ENCODE peak calls at places on chromosomes 2 and 18, in nine cellular contexts. W is body of pancreas, H is right lobe of liver, M is gastrocnemius medialis, D is HCT116, E is A549, F is heart left ventricle, V is IMR-90, Q is H1. C is an unnamed sample.

GRCh38 chr2:9646631-9647030 is 15.8 kb upstream of the YWHAQ start:
- DNase-seq in M (no peak), V (no peak), F (no peak), D (no peak), E (no peak), H (no peak), W (no peak), Q (no peak), C (no peak)

GRCh38 chr18:51192026-51192425 is 5.5 kb downstream of the MEX3C start:
- DNase-seq in F (no peak), M (no peak), Q (no peak), V (no peak), D (no peak), H (no peak), W (no peak), E (no peak), C (no peak)

GRCh38 chr2:64966017-64966416 is 23.2 kb upstream of the SLC1A4 start:
- DNase-seq in H (no peak), W (no peak), D (no peak), F (no peak), E (no peak), V (no peak), Q (no peak), M (no peak), C (no peak)

GRCh38 chr2:9403924-9404323 is 19.4 kb downstream of the ITGB1BP1 start:
- DNase-seq in W (no peak), V (peak; percentile 83), M (no peak), E (no peak), D (no peak), H (no peak), Q (no peak), F (no peak), C (no peak)

GRCh38 chr2:132404056-132404455 is 12.5 kb upstream of the GPR39 start:
- DNase-seq in F (no peak), H (no peak), Q (no peak), D (no peak), V (no peak), E (no peak), W (no peak), M (no peak), C (no peak)

GRCh38 chr2:175817200-175817599 is 184.9 kb downstream of the LNPK start:
- DNase-seq in F (no peak), V (no peak), Q (no peak), E (no peak), W (no peak), M (no peak), H (no peak), D (no peak), C (no peak)

GRCh38 chr2:46845542-46846453 is 69.8 kb downstream of the MCFD2 start:
- DNase-seq in F (no peak), Q (no peak), D (no peak), H (peak; percentile 42), V (no peak), W (no peak), M (no peak), E (no peak), C (no peak)

GRCh38 chr2:85611705-85612587 is at the start of gene C2orf68:
- DNase-seq in W (peak; percentile 91), M (peak; percentile 91), E (peak; percentile 94), V (peak; percentile 79), H (peak; percentile 94), F (peak; percentile 94), Q (peak; percentile 70), D (peak; percentile 81), C (peak; percentile 90)

GRCh38 chr18:54983041-54983686 is 23.9 kb upstream of the CCDC68 start:
- DNase-seq in F (no peak), H (no peak), M (no peak), V (peak; percentile 76), D (peak; percentile 47), Q (no peak), E (peak; percentile 65), W (peak; percentile 40), C (no peak)

GRCh38 chr18:9619545-9619944 is 5.2 kb upstream of the PPP4R1 start:
- DNase-seq in H (no peak), F (no peak), D (no peak), Q (no peak), E (no peak), M (no peak), W (no peak), V (peak; percentile 92), C (no peak)

GRCh38 chr2:97759727-97760407 is 46.5 kb downstream of the ZAP70 start:
- DNase-seq in H (no peak), E (no peak), D (no peak), F (no peak), W (no peak), V (no peak), M (no peak), Q (no peak), C (no peak)

GRCh38 chr2:220337611-220338440 is 710.4 kb downstream of the SLC4A3 start:
- DNase-seq in E (no peak), M (no peak), H (no peak), V (no peak), Q (no peak), F (no peak), D (no peak), W (no peak), C (no peak)

GRCh38 chr2:132449868-132450267 is 33.3 kb downstream of the GPR39 start:
- DNase-seq in H (no peak), M (no peak), F (no peak), E (no peak), W (no peak), D (no peak), Q (no peak), V (no peak), C (no peak)

GRCh38 chr2:173288561-173288960 is 66.1 kb upstream of the CDCA7 start:
- DNase-seq in E (peak; percentile 41), D (no peak), H (no peak), V (peak; percentile 77), W (no peak), M (no peak), Q (no peak), F (no peak), C (no peak)

GRCh38 chr2:219289537-219290361 is 10.6 kb downstream of the DNAJB2 start:
- DNase-seq in Q (no peak), E (no peak), M (peak; percentile 30), F (peak; percentile 73), D (no peak), H (no peak), W (peak; percentile 35), V (peak; percentile 95), C (peak; percentile 98)

GRCh38 chr2:63692002-63692606 is 103.3 kb downstream of the MDH1 start:
- DNase-seq in W (peak; percentile 13), Q (no peak), D (peak; percentile 31), H (no peak), E (peak; percentile 62), F (no peak), V (peak; percentile 65), M (no peak), C (no peak)

GRCh38 chr18:63207154-63207790 is 112.3 kb downstream of the BCL2 start:
- DNase-seq in M (no peak), W (no peak), H (no peak), Q (no peak), D (no peak), E (no peak), F (no peak), V (no peak), C (no peak)

GRCh38 chr2:183034806-183035205 is 3.5 kb downstream of the NCKAP1 start:
- DNase-seq in V (peak; percentile 63), F (no peak), W (no peak), M (no peak), E (no peak), Q (no peak), D (no peak), H (no peak), C (no peak)

GRCh38 chr2:105804266-105804665 is 59.6 kb downstream of the NCK2 start:
- DNase-seq in M (no peak), F (no peak), W (no peak), V (no peak), D (no peak), E (no peak), H (no peak), Q (no peak), C (no peak)

GRCh38 chr2:215668329-215668728 is 232.5 kb upstream of the FN1 start:
- DNase-seq in F (peak; percentile 47), E (no peak), Q (no peak), D (no peak), V (no peak), W (no peak), H (no peak), M (peak; percentile 20), C (no peak)

GRCh38 chr2:158998486-158999248 is 30.2 kb downstream of the TANC1 start:
- DNase-seq in W (no peak), F (no peak), D (no peak), H (no peak), E (no peak), Q (no peak), M (no peak), V (peak; percentile 80), C (no peak)

GRCh38 chr2:174614261-174614660 is 16.7 kb upstream of the WIPF1 start:
- DNase-seq in H (no peak), Q (no peak), M (no peak), D (no peak), E (peak; percentile 92), W (no peak), V (peak; percentile 81), F (no peak), C (no peak)

GRCh38 chr2:107215764-107216398 is 329.9 kb upstream of the ST6GAL2 start:
- DNase-seq in E (no peak), Q (no peak), V (no peak), H (no peak), M (no peak), F (no peak), D (no peak), W (no peak), C (no peak)
- TF ChIP-seq CTCF in E (no peak), Q (no peak), V (no peak), H (no peak), M (no peak), F (no peak), D (no peak), W (no peak), C (no peak)

GRCh38 chr2:20515293-20516220 is 68.7 kb downstream of the RHOB start:
- DNase-seq in E (no peak), H (no peak), M (peak; percentile 10), V (no peak), W (no peak), D (no peak), F (no peak), Q (no peak), C (no peak)
- TF ChIP-seq POLR2A in E (no peak), H (no peak), M (no peak), V (no peak), W (no peak), D (no peak), F (no peak), Q (no peak), C (no peak)

DNA sequence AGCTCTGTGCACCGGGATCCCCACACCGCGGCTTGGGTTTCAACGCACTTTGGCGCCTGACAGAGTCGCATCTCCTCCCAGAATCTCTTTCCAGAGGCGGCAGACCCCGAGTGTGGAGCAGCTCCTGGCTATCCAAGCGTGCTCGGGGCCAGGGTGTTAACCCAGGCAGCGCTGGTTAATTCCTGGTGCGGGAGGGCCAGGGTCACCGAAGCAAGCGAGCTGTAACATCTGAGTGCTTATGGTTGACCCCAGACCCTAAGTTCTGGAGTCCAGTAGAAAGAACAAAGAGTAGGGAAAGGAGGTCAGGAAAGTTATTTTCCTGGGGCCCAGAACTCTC is 566 bp upstream of the OSR1 start:
- DNase-seq in W (no peak), D (no peak), E (no peak), H (no peak), F (no peak), M (no peak), V (no peak), Q (no peak), C (no peak)
- H3K27ac ChIP-seq in W (no peak overlapping the region), D (no peak overlapping the region), E (peak overlapping the region; percentile 93), H (no peak overlapping the region), F (peak overlapping the region; percentile 75), M (peak overlapping the region; percentile 74), V (peak overlapping the region; percentile 94), Q (no peak overlapping the region), C (no peak overlapping the region)

GRCh38 chr2:202033317-202034248 is at the start of gene FZD7:
- DNase-seq in F (peak; percentile 96), M (peak; percentile 92), H (peak; percentile 95), V (peak; percentile 92), E (peak; percentile 89), Q (peak; percentile 75), D (peak; percentile 77), W (peak; percentile 90), C (peak; percentile 95)
- TF ChIP-seq CTCF in F (peak; percentile 18), M (no peak), H (peak; percentile 3), V (peak; percentile 0), E (no peak), Q (peak; percentile 14), D (no peak), W (peak; percentile 33), C (no peak)

C was measured in ovary.